ENCODE peak calls at places on chromosome 13, in eight cellular contexts. One of them, this sample, is unnamed.

GRCh38 chr13:31094331-31095015 is 67.2 kb downstream of the HSPH1 start:
- DNase-seq in heart right ventricle: no peak
- DNase-seq in left lobe of liver: no peak
- DNase-seq in stimulated activated CD4-positive, alpha-beta T cell treated with anti-CD3 and anti-CD28 coated beads, Interleukin-15, amount 100 ng/mL, for 1 hour: no peak
- DNase-seq in Peyer's patch: no peak
- DNase-seq in pons: no peak
- DNase-seq in T-helper 17 cell: no peak
- DNase-seq in epithelial cell of proximal tubule: no peak
- DNase-seq in this sample: no peak

GRCh38 chr13:107843281-107843680 is 372.1 kb downstream of the LIG4 start:
- DNase-seq in heart right ventricle: no peak
- DNase-seq in left lobe of liver: no peak
- DNase-seq in stimulated activated CD4-positive, alpha-beta T cell treated with anti-CD3 and anti-CD28 coated beads, Interleukin-15, amount 100 ng/mL, for 1 hour: no peak
- DNase-seq in Peyer's patch: no peak
- DNase-seq in pons: no peak
- DNase-seq in T-helper 17 cell: no peak
- DNase-seq in epithelial cell of proximal tubule: no peak
- DNase-seq in this sample: no peak

GRCh38 chr13:31418186-31418585 is 218.4 kb downstream of the B3GLCT start:
- DNase-seq in heart right ventricle: no peak
- DNase-seq in left lobe of liver: no peak
- DNase-seq in stimulated activated CD4-positive, alpha-beta T cell treated with anti-CD3 and anti-CD28 coated beads, Interleukin-15, amount 100 ng/mL, for 1 hour: no peak
- DNase-seq in Peyer's patch: no peak
- DNase-seq in pons: no peak
- DNase-seq in T-helper 17 cell: no peak
- DNase-seq in epithelial cell of proximal tubule: no peak
- DNase-seq in this sample: no peak

GRCh38 chr13:113854238-113855011 is 9.5 kb downstream of the GAS6 start:
- DNase-seq in heart right ventricle: peak
- DNase-seq in left lobe of liver: no peak
- DNase-seq in stimulated activated CD4-positive, alpha-beta T cell treated with anti-CD3 and anti-CD28 coated beads, Interleukin-15, amount 100 ng/mL, for 1 hour: no peak
- DNase-seq in Peyer's patch: peak
- DNase-seq in pons: peak
- DNase-seq in T-helper 17 cell: no peak
- DNase-seq in epithelial cell of proximal tubule: no peak
- DNase-seq in this sample: no peak

GRCh38 chr13:114264886-114265611 is 16.4 kb upstream of the UPF3A start:
- DNase-seq in heart right ventricle: no peak
- DNase-seq in left lobe of liver: no peak
- DNase-seq in stimulated activated CD4-positive, alpha-beta T cell treated with anti-CD3 and anti-CD28 coated beads, Interleukin-15, amount 100 ng/mL, for 1 hour: no peak
- DNase-seq in Peyer's patch: no peak
- DNase-seq in pons: no peak
- DNase-seq in T-helper 17 cell: no peak
- DNase-seq in epithelial cell of proximal tubule: no peak
- DNase-seq in this sample: no peak

GRCh38 chr13:34137200-34137599 is 319.3 kb downstream of the RFC3 start:
- DNase-seq in heart right ventricle: no peak
- DNase-seq in left lobe of liver: no peak
- DNase-seq in stimulated activated CD4-positive, alpha-beta T cell treated with anti-CD3 and anti-CD28 coated beads, Interleukin-15, amount 100 ng/mL, for 1 hour: no peak
- DNase-seq in Peyer's patch: no peak
- DNase-seq in pons: no peak
- DNase-seq in T-helper 17 cell: no peak
- DNase-seq in epithelial cell of proximal tubule: no peak
- DNase-seq in this sample: no peak

GRCh38 chr13:111460548-111461444 is 140.4 kb downstream of the TEX29 start:
- DNase-seq in heart right ventricle: peak
- DNase-seq in left lobe of liver: peak
- DNase-seq in stimulated activated CD4-positive, alpha-beta T cell treated with anti-CD3 and anti-CD28 coated beads, Interleukin-15, amount 100 ng/mL, for 1 hour: no peak
- DNase-seq in Peyer's patch: peak
- DNase-seq in pons: peak
- DNase-seq in T-helper 17 cell: no peak
- DNase-seq in epithelial cell of proximal tubule: no peak
- DNase-seq in this sample: no peak

GRCh38 chr13:46672338-46673090 is 119.5 kb downstream of the LRCH1 start:
- DNase-seq in heart right ventricle: no peak
- DNase-seq in left lobe of liver: no peak
- DNase-seq in stimulated activated CD4-positive, alpha-beta T cell treated with anti-CD3 and anti-CD28 coated beads, Interleukin-15, amount 100 ng/mL, for 1 hour: no peak
- DNase-seq in Peyer's patch: no peak
- DNase-seq in pons: no peak
- DNase-seq in T-helper 17 cell: no peak
- DNase-seq in epithelial cell of proximal tubule: no peak
- DNase-seq in this sample: no peak

GRCh38 chr13:35500071-35500595 is 23.6 kb upstream of the MAB21L1 start:
- DNase-seq in heart right ventricle: no peak
- DNase-seq in left lobe of liver: no peak
- DNase-seq in stimulated activated CD4-positive, alpha-beta T cell treated with anti-CD3 and anti-CD28 coated beads, Interleukin-15, amount 100 ng/mL, for 1 hour: no peak
- DNase-seq in Peyer's patch: no peak
- DNase-seq in pons: no peak
- DNase-seq in T-helper 17 cell: no peak
- DNase-seq in epithelial cell of proximal tubule: no peak
- DNase-seq in this sample: no peak

GRCh38 chr13:40578055-40578454 is 88.4 kb downstream of the FOXO1 start:
- DNase-seq in heart right ventricle: no peak
- DNase-seq in left lobe of liver: no peak
- DNase-seq in stimulated activated CD4-positive, alpha-beta T cell treated with anti-CD3 and anti-CD28 coated beads, Interleukin-15, amount 100 ng/mL, for 1 hour: no peak
- DNase-seq in Peyer's patch: no peak
- DNase-seq in pons: no peak
- DNase-seq in T-helper 17 cell: no peak
- DNase-seq in epithelial cell of proximal tubule: peak
- DNase-seq in this sample: no peak

GRCh38 chr13:113220877-113221276 is 11.5 kb downstream of the CUL4A start:
- DNase-seq in heart right ventricle: peak
- DNase-seq in left lobe of liver: no peak
- DNase-seq in stimulated activated CD4-positive, alpha-beta T cell treated with anti-CD3 and anti-CD28 coated beads, Interleukin-15, amount 100 ng/mL, for 1 hour: no peak
- DNase-seq in Peyer's patch: no peak
- DNase-seq in pons: no peak
- DNase-seq in T-helper 17 cell: no peak
- DNase-seq in epithelial cell of proximal tubule: no peak
- DNase-seq in this sample: no peak

GRCh38 chr13:100721885-100722512 is 47.4 kb upstream of the TMTC4 start:
- DNase-seq in heart right ventricle: peak
- DNase-seq in left lobe of liver: peak
- DNase-seq in stimulated activated CD4-positive, alpha-beta T cell treated with anti-CD3 and anti-CD28 coated beads, Interleukin-15, amount 100 ng/mL, for 1 hour: no peak
- DNase-seq in Peyer's patch: no peak
- DNase-seq in pons: peak
- DNase-seq in T-helper 17 cell: peak
- DNase-seq in epithelial cell of proximal tubule: peak
- DNase-seq in this sample: peak

GRCh38 chr13:98940325-98940724 is 37.5 kb downstream of the DOCK9 start:
- DNase-seq in heart right ventricle: no peak
- DNase-seq in left lobe of liver: no peak
- DNase-seq in stimulated activated CD4-positive, alpha-beta T cell treated with anti-CD3 and anti-CD28 coated beads, Interleukin-15, amount 100 ng/mL, for 1 hour: no peak
- DNase-seq in Peyer's patch: no peak
- DNase-seq in pons: no peak
- DNase-seq in T-helper 17 cell: no peak
- DNase-seq in epithelial cell of proximal tubule: no peak
- DNase-seq in this sample: no peak

GRCh38 chr13:30906411-30906990 is 430 bp downstream of the MEDAG start:
- DNase-seq in heart right ventricle: no peak
- DNase-seq in left lobe of liver: no peak
- DNase-seq in stimulated activated CD4-positive, alpha-beta T cell treated with anti-CD3 and anti-CD28 coated beads, Interleukin-15, amount 100 ng/mL, for 1 hour: no peak
- DNase-seq in Peyer's patch: no peak
- DNase-seq in pons: no peak
- DNase-seq in T-helper 17 cell: no peak
- DNase-seq in epithelial cell of proximal tubule: no peak
- DNase-seq in this sample: no peak

GRCh38 chr13:24660023-24660806 is 20.0 kb upstream of the ATP12A start:
- DNase-seq in heart right ventricle: no peak
- DNase-seq in left lobe of liver: no peak
- DNase-seq in stimulated activated CD4-positive, alpha-beta T cell treated with anti-CD3 and anti-CD28 coated beads, Interleukin-15, amount 100 ng/mL, for 1 hour: no peak
- DNase-seq in Peyer's patch: no peak
- DNase-seq in pons: no peak
- DNase-seq in T-helper 17 cell: no peak
- DNase-seq in epithelial cell of proximal tubule: no peak
- DNase-seq in this sample: no peak

GRCh38 chr13:78317030-78317429 is 286.3 kb downstream of the POU4F1 start:
- DNase-seq in heart right ventricle: no peak
- DNase-seq in left lobe of liver: no peak
- DNase-seq in stimulated activated CD4-positive, alpha-beta T cell treated with anti-CD3 and anti-CD28 coated beads, Interleukin-15, amount 100 ng/mL, for 1 hour: no peak
- DNase-seq in Peyer's patch: no peak
- DNase-seq in pons: peak
- DNase-seq in T-helper 17 cell: no peak
- DNase-seq in epithelial cell of proximal tubule: no peak
- DNase-seq in this sample: no peak

GRCh38 chr13:112958127-112958989 is 10.7 kb upstream of the MCF2L start:
- DNase-seq in heart right ventricle: no peak
- DNase-seq in left lobe of liver: no peak
- DNase-seq in stimulated activated CD4-positive, alpha-beta T cell treated with anti-CD3 and anti-CD28 coated beads, Interleukin-15, amount 100 ng/mL, for 1 hour: no peak
- DNase-seq in Peyer's patch: peak
- DNase-seq in pons: no peak
- DNase-seq in T-helper 17 cell: no peak
- DNase-seq in epithelial cell of proximal tubule: no peak
- DNase-seq in this sample: no peak

GRCh38 chr13:37364024-37364423 is 234.5 kb downstream of the POSTN start:
- DNase-seq in heart right ventricle: no peak
- DNase-seq in left lobe of liver: no peak
- DNase-seq in stimulated activated CD4-positive, alpha-beta T cell treated with anti-CD3 and anti-CD28 coated beads, Interleukin-15, amount 100 ng/mL, for 1 hour: no peak
- DNase-seq in Peyer's patch: no peak
- DNase-seq in pons: no peak
- DNase-seq in T-helper 17 cell: no peak
- DNase-seq in epithelial cell of proximal tubule: no peak
- DNase-seq in this sample: no peak

GRCh38 chr13:42355118-42355840 is 83.3 kb downstream of the AKAP11 start:
- DNase-seq in heart right ventricle: no peak
- DNase-seq in left lobe of liver: no peak
- DNase-seq in stimulated activated CD4-positive, alpha-beta T cell treated with anti-CD3 and anti-CD28 coated beads, Interleukin-15, amount 100 ng/mL, for 1 hour: peak
- DNase-seq in Peyer's patch: no peak
- DNase-seq in pons: no peak
- DNase-seq in T-helper 17 cell: no peak
- DNase-seq in epithelial cell of proximal tubule: no peak
- DNase-seq in this sample: no peak

GRCh38 chr13:46771693-46772092 is 25.3 kb downstream of the ESD start:
- DNase-seq in heart right ventricle: no peak
- DNase-seq in left lobe of liver: no peak
- DNase-seq in stimulated activated CD4-positive, alpha-beta T cell treated with anti-CD3 and anti-CD28 coated beads, Interleukin-15, amount 100 ng/mL, for 1 hour: no peak
- DNase-seq in Peyer's patch: no peak
- DNase-seq in pons: no peak
- DNase-seq in T-helper 17 cell: no peak
- DNase-seq in epithelial cell of proximal tubule: no peak
- DNase-seq in this sample: no peak

GRCh38 chr13:30829145-30829544 is 76.9 kb upstream of the MEDAG start:
- DNase-seq in heart right ventricle: no peak
- DNase-seq in left lobe of liver: no peak
- DNase-seq in stimulated activated CD4-positive, alpha-beta T cell treated with anti-CD3 and anti-CD28 coated beads, Interleukin-15, amount 100 ng/mL, for 1 hour: no peak
- DNase-seq in Peyer's patch: no peak
- DNase-seq in pons: no peak
- DNase-seq in T-helper 17 cell: no peak
- DNase-seq in epithelial cell of proximal tubule: no peak
- DNase-seq in this sample: no peak

GRCh38 chr13:66926851-66927524 is 303.1 kb downstream of the PCDH9 start:
- DNase-seq in heart right ventricle: no peak
- DNase-seq in left lobe of liver: no peak
- DNase-seq in stimulated activated CD4-positive, alpha-beta T cell treated with anti-CD3 and anti-CD28 coated beads, Interleukin-15, amount 100 ng/mL, for 1 hour: no peak
- DNase-seq in Peyer's patch: no peak
- DNase-seq in pons: no peak
- DNase-seq in T-helper 17 cell: no peak
- DNase-seq in epithelial cell of proximal tubule: no peak
- DNase-seq in this sample: no peak

GRCh38 chr13:110028311-110028710 is 241.9 kb upstream of the IRS2 start:
- DNase-seq in heart right ventricle: no peak
- DNase-seq in left lobe of liver: no peak
- DNase-seq in stimulated activated CD4-positive, alpha-beta T cell treated with anti-CD3 and anti-CD28 coated beads, Interleukin-15, amount 100 ng/mL, for 1 hour: no peak
- DNase-seq in Peyer's patch: no peak
- DNase-seq in pons: no peak
- DNase-seq in T-helper 17 cell: no peak
- DNase-seq in epithelial cell of proximal tubule: no peak
- DNase-seq in this sample: no peak